ENCODE peak calls at places on chromosomes 5 and 9, in four cellular contexts. One of them, this sample, is unnamed.

GRCh38 chr9:127953768-127954505 is 16.3 kb upstream of the DPM2 start:
- DNase-seq in tibial nerve: no peak
- DNase-seq in Peyer's patch: no peak
- DNase-seq in heart right ventricle: no peak
- DNase-seq in this sample: no peak

GRCh38 chr9:3434594-3434993 is 91.2 kb downstream of the RFX3 start:
- DNase-seq in Peyer's patch: no peak
- DNase-seq in tibial nerve: no peak
- DNase-seq in heart right ventricle: no peak
- DNase-seq in this sample: no peak

GRCh38 chr5:56607551-56607950 is 207.8 kb upstream of the MAP3K1 start:
- DNase-seq in Peyer's patch: no peak
- DNase-seq in tibial nerve: no peak
- DNase-seq in heart right ventricle: no peak
- DNase-seq in this sample: no peak

GRCh38 chr9:38619556-38620447 is 594 bp downstream of the ANKRD18A start:
- DNase-seq in heart right ventricle: no peak
- DNase-seq in Peyer's patch: peak; percentile 61
- DNase-seq in tibial nerve: no peak
- DNase-seq in this sample: no peak

GRCh38 chr9:125649826-125650225 is 57.2 kb downstream of the MAPKAP1 start:
- DNase-seq in Peyer's patch: no peak
- DNase-seq in tibial nerve: no peak
- DNase-seq in heart right ventricle: no peak
- DNase-seq in this sample: no peak

GRCh38 chr5:17748196-17748595 is 113.9 kb downstream of the TAF11L14 start:
- DNase-seq in Peyer's patch: no peak
- DNase-seq in heart right ventricle: no peak
- DNase-seq in tibial nerve: no peak
- DNase-seq in this sample: no peak

GRCh38 chr5:75265731-75266130 is 29.1 kb upstream of the ANKRD31 start:
- DNase-seq in Peyer's patch: no peak
- DNase-seq in tibial nerve: no peak
- DNase-seq in heart right ventricle: no peak
- DNase-seq in this sample: no peak

GRCh38 chr5:39639618-39640078 is 214.9 kb upstream of the DAB2 start:
- DNase-seq in heart right ventricle: no peak
- DNase-seq in tibial nerve: no peak
- DNase-seq in Peyer's patch: no peak
- DNase-seq in this sample: no peak

GRCh38 chr9:85040141-85040540 is 370.6 kb downstream of the NTRK2 start:
- DNase-seq in heart right ventricle: no peak
- DNase-seq in Peyer's patch: no peak
- DNase-seq in tibial nerve: no peak
- DNase-seq in this sample: no peak

GRCh38 chr5:158320178-158320674 is 461.3 kb upstream of the CLINT1 start:
- DNase-seq in tibial nerve: no peak
- DNase-seq in heart right ventricle: no peak
- DNase-seq in Peyer's patch: no peak
- DNase-seq in this sample: no peak

GRCh38 chr9:76369583-76369982 is 24.6 kb downstream of the RFK start:
- DNase-seq in Peyer's patch: no peak
- DNase-seq in heart right ventricle: peak; percentile 29
- DNase-seq in tibial nerve: peak; percentile 19
- DNase-seq in this sample: no peak

GRCh38 chr5:96855041-96855872 is 21.0 kb upstream of the ERAP2 start:
- DNase-seq in Peyer's patch: peak; percentile 61
- DNase-seq in tibial nerve: no peak
- DNase-seq in heart right ventricle: no peak
- DNase-seq in this sample: no peak

GRCh38 chr9:108565651-108566378 is 290.0 kb downstream of the ACTL7B start:
- DNase-seq in tibial nerve: peak; percentile 56
- DNase-seq in Peyer's patch: no peak
- DNase-seq in heart right ventricle: peak; percentile 47
- DNase-seq in this sample: peak; percentile 73

GRCh38 chr5:87403409-87403808 is 9.3 kb downstream of the CCNH start:
- DNase-seq in heart right ventricle: no peak
- DNase-seq in tibial nerve: no peak
- DNase-seq in Peyer's patch: no peak
- DNase-seq in this sample: no peak

GRCh38 chr9:111366978-111367377 is 37.0 kb upstream of the OR2K2 start:
- DNase-seq in tibial nerve: no peak
- DNase-seq in heart right ventricle: no peak
- DNase-seq in Peyer's patch: no peak
- DNase-seq in this sample: no peak

GRCh38 chr5:81552844-81553569 is 159.1 kb upstream of the ACOT12 start:
- DNase-seq in Peyer's patch: no peak
- DNase-seq in heart right ventricle: no peak
- DNase-seq in tibial nerve: no peak
- DNase-seq in this sample: no peak

GRCh38 chr5:149675467-149676201 is 54.5 kb upstream of the PPARGC1B start:
- DNase-seq in heart right ventricle: peak; percentile 23
- DNase-seq in Peyer's patch: peak; percentile 88
- DNase-seq in tibial nerve: no peak
- DNase-seq in this sample: no peak

GRCh38 chr9:123614503-123615258 is 258.7 kb downstream of the CRB2 start:
- DNase-seq in tibial nerve: no peak
- DNase-seq in heart right ventricle: no peak
- DNase-seq in Peyer's patch: no peak
- DNase-seq in this sample: no peak

GRCh38 chr5:173320259-173320658 is 8.0 kb downstream of the STC2 start:
- DNase-seq in tibial nerve: no peak
- DNase-seq in heart right ventricle: peak; percentile 64
- DNase-seq in Peyer's patch: no peak
- DNase-seq in this sample: peak; percentile 64
- TF ChIP-seq CTCF in tibial nerve: no peak
- TF ChIP-seq CTCF in heart right ventricle: peak; percentile 7
- TF ChIP-seq CTCF in Peyer's patch: no peak
- TF ChIP-seq CTCF in this sample: no peak

GRCh38 chr5:178464431-178465048 is 125.7 kb downstream of the COL23A1 start:
- DNase-seq in tibial nerve: no peak
- DNase-seq in heart right ventricle: no peak
- DNase-seq in Peyer's patch: no peak
- DNase-seq in this sample: no peak

GRCh38 chr5:178465861-178466288 is 124.3 kb downstream of the COL23A1 start:
- DNase-seq in Peyer's patch: no peak
- DNase-seq in heart right ventricle: no peak
- DNase-seq in tibial nerve: no peak
- DNase-seq in this sample: no peak

GRCh38 chr5:178465228-178465860 is 124.8 kb downstream of the COL23A1 start:
- DNase-seq in Peyer's patch: no peak
- DNase-seq in heart right ventricle: no peak
- DNase-seq in tibial nerve: no peak
- DNase-seq in this sample: no peak

GRCh38 chr5:178467261-178468195 is 122.7 kb downstream of the COL23A1 start:
- DNase-seq in tibial nerve: peak; percentile 17
- DNase-seq in heart right ventricle: peak; percentile 47
- DNase-seq in Peyer's patch: no peak
- DNase-seq in this sample: peak; percentile 82

DNA sequence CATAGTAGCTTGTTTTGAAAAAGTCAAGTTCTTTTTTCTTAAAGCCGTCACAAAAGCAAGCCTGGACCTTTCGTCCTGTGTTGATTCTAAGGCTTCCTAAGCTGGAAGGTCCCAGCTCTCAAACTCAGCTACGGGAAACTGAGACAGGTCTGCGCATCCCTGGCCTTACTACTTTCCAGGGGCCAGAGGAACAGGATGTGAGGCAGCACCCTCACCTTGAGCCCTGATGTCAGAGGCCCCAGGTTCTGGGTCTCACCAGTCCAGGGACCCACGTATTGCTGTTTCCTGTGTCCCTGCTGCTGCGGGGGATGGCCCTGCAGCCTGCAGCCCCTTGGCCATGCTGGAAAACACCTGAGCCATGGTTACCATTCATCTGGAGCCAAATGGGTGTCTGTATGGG is 123.9 kb downstream of the COL23A1 start:
- DNase-seq in Peyer's patch: no peak
- DNase-seq in tibial nerve: no peak
- DNase-seq in heart right ventricle: no peak
- DNase-seq in this sample: no peak
- H3K9me3 ChIP-seq in Peyer's patch: no peaks in the 10 kb centered on the region
- H3K9me3 ChIP-seq in tibial nerve: no peaks in the 10 kb centered on the region
- H3K9me3 ChIP-seq in heart right ventricle: no peaks in the 10 kb centered on the region
- H3K9me3 ChIP-seq in this sample: no peaks in the 10 kb centered on the region

GRCh38 chr9:100584951-100585350 is 7.1 kb downstream of the CAVIN4 start:
- DNase-seq in Peyer's patch: no peak
- DNase-seq in tibial nerve: no peak
- DNase-seq in heart right ventricle: no peak
- DNase-seq in this sample: no peak

GRCh38 chr9:100581081-100581480 is 3.2 kb downstream of the CAVIN4 start:
- DNase-seq in tibial nerve: no peak
- DNase-seq in Peyer's patch: no peak
- DNase-seq in heart right ventricle: no peak
- DNase-seq in this sample: no peak

GRCh38 chr9:100581661-100582060 is 3.8 kb downstream of the CAVIN4 start:
- DNase-seq in Peyer's patch: no peak
- DNase-seq in tibial nerve: no peak
- DNase-seq in heart right ventricle: no peak
- DNase-seq in this sample: no peak

GRCh38 chr9:100586093-100586492 is 8.2 kb downstream of the CAVIN4 start:
- DNase-seq in heart right ventricle: no peak
- DNase-seq in tibial nerve: no peak
- DNase-seq in Peyer's patch: no peak
- DNase-seq in this sample: no peak

DNA sequence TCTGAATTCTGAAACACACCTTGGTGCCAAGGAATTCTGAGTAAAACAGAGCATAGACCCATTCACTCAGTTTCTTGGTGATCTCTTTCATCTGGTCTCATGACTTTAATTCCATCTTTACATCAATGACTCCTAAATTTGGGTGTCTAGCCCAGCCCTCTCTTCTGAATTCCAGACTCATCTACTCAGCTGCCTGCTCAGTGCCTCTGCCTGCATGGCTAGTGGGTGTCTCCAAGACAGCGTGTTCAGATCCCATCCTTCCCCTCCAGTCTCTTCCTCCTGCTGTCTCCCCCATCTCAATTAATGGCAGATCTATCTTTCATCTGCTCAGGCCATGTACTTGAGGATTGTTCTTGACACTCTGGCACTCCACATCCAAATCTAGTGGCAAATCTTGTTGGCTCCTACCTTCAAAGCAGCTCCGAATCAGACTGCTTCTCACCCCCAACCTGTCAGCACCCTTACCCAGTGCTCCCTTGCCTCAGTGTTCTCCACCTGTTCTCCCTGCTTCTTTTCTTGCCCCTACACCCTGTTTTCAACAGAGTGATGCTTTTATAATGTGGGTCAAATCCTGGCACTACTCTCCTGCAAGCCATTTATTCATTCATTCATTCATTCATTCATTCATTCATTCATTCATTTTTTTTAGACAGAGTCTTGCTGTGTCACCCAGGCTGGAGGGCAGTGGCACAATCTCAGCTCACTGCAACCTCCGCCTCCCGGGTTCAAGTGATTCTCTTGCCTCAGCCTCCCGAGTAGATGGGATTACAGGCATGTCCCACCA is 5.3 kb downstream of the CAVIN4 start:
- DNase-seq in tibial nerve: no peak
- DNase-seq in Peyer's patch: no peak
- DNase-seq in heart right ventricle: no peak
- DNase-seq in this sample: no peak
- H3K4me3 ChIP-seq in tibial nerve: no peak overlapping the region
- H3K4me3 ChIP-seq in Peyer's patch: no peak overlapping the region
- H3K4me3 ChIP-seq in heart right ventricle: no peak overlapping the region
- H3K4me3 ChIP-seq in this sample: no peak overlapping the region

GRCh38 chr9:121194730-121195129 is 6.9 kb downstream of the RAB14 start:
- DNase-seq in tibial nerve: no peak
- DNase-seq in heart right ventricle: no peak
- DNase-seq in Peyer's patch: no peak
- DNase-seq in this sample: no peak
- TF ChIP-seq CTCF in tibial nerve: no peak
- TF ChIP-seq CTCF in heart right ventricle: no peak
- TF ChIP-seq CTCF in Peyer's patch: no peak
- TF ChIP-seq CTCF in this sample: no peak